ENCODE peak calls at places on chromosomes 13 and 19, in eight cellular contexts. K is tibial artery; C is lower leg skin; V is mesenteric fat pad; Y is WTC11; F is iPS DF 19.7; A is SJCRH30; S is stimulated activated CD4-positive, alpha-beta T cell treated with anti-CD3 and anti-CD28 coated beads, Interleukin-1b, Interleukin-23, amount 100 ng/mL, for 4 hours. T is an unnamed sample.

GRCh38 chr19:55036058-55036457 is 2.0 kb downstream of the GP6 start:
- DNase-seq in A (no peak), K (no peak), V (no peak), S (no peak), F (no peak), Y (no peak), C (no peak), T (no peak)

GRCh38 chr13:24092108-24092507 is 68.4 kb upstream of the SPATA13 start:
- DNase-seq in C (no peak), S (no peak), Y (no peak), K (no peak), A (no peak), F (no peak), V (no peak), T (no peak)

GRCh38 chr19:582497-583197 is 7.0 kb upstream of the HCN2 start:
- DNase-seq in K (no peak), C (no peak), F (no peak), Y (no peak), A (no peak), S (no peak), V (no peak), T (no peak)

GRCh38 chr13:76882431-76882830 is 3.8 kb downstream of the KCTD12 start:
- DNase-seq in V (no peak), Y (no peak), C (peak; percentile 58), F (no peak), A (no peak), K (peak; percentile 68), S (no peak), T (no peak)

GRCh38 chr19:35115538-35115951 is at the start of gene FXYD3:
- DNase-seq in Y (no peak), V (no peak), K (no peak), F (no peak), S (no peak), A (no peak), C (no peak), T (no peak)

GRCh38 chr13:43666403-43666802 is 120.4 kb downstream of the ENOX1 start:
- DNase-seq in F (no peak), V (no peak), K (no peak), S (no peak), Y (no peak), C (no peak), A (no peak), T (no peak)

GRCh38 chr19:11091343-11092153 is 2.3 kb downstream of the LDLR start:
- DNase-seq in V (no peak), F (no peak), A (no peak), S (no peak), C (peak; percentile 81), K (peak; percentile 78), Y (no peak), T (peak; percentile 61)

GRCh38 chr19:35027009-35027408 is 3.3 kb upstream of the SCN1B start:
- DNase-seq in K (no peak), A (no peak), C (no peak), V (no peak), S (no peak), F (no peak), Y (no peak), T (no peak)

GRCh38 chr19:40147693-40148347 is 43.4 kb upstream of the MAP3K10 start:
- DNase-seq in A (no peak), K (peak; percentile 57), V (no peak), Y (peak; percentile 8), C (peak; percentile 18), S (no peak), F (no peak), T (no peak)

GRCh38 chr19:41218615-41219507 is at the start of gene AXL:
- DNase-seq in Y (peak; percentile 82), V (no peak), K (peak; percentile 97), A (peak; percentile 76), F (peak; percentile 94), S (no peak), C (peak; percentile 84), T (peak; percentile 67)

GRCh38 chr13:45231722-45232121 is 30.9 kb upstream of the KCTD4 start:
- DNase-seq in F (no peak), A (no peak), V (no peak), K (no peak), Y (no peak), S (no peak), C (no peak), T (no peak)

GRCh38 chr19:3868770-3869456 is at the start of gene ZFR2:
- DNase-seq in Y (peak; percentile 83), V (no peak), A (no peak), F (no peak), S (peak; percentile 29), C (no peak), K (no peak), T (no peak)

GRCh38 chr13:107299717-107300116 is 731.8 kb upstream of the ARGLU1 start:
- DNase-seq in C (no peak), K (no peak), Y (no peak), A (peak; percentile 3), F (no peak), S (no peak), V (no peak), T (no peak)

GRCh38 chr13:107025991-107026390 is 458.1 kb upstream of the ARGLU1 start:
- DNase-seq in F (no peak), C (peak; percentile 80), Y (no peak), K (peak; percentile 92), V (no peak), A (no peak), S (no peak), T (peak; percentile 39)

GRCh38 chr13:38620876-38621275 is 66.0 kb upstream of the FREM2 start:
- DNase-seq in V (no peak), Y (no peak), K (no peak), S (no peak), F (no peak), C (no peak), A (no peak), T (no peak)

GRCh38 chr19:55431183-55431582 is 11.9 kb downstream of the SHISA7 start:
- DNase-seq in K (no peak), F (no peak), Y (no peak), C (no peak), V (no peak), S (no peak), A (no peak), T (no peak)

GRCh38 chr19:50551713-50552187 is 16.5 kb downstream of the LRRC4B start:
- DNase-seq in C (no peak), F (no peak), S (no peak), V (no peak), K (no peak), A (no peak), Y (no peak), T (no peak)

GRCh38 chr13:110663044-110663443 is 42.9 kb downstream of the CARS2 start:
- DNase-seq in F (no peak), K (no peak), S (no peak), C (no peak), A (no peak), V (no peak), Y (no peak), T (no peak)

GRCh38 chr13:21218351-21219043 is 42.0 kb downstream of the MRPL57 start:
- DNase-seq in C (no peak), K (no peak), S (no peak), A (no peak), V (no peak), Y (no peak), F (no peak), T (no peak)